ENCODE peak calls at places on chromosomes 4 and X, in ten cellular contexts. One of them, this sample, is unnamed.

GRCh38 chr4:77082886-77083608 is 7.3 kb upstream of the CCNI start:
- DNase-seq in suprapubic skin: no peak
- DNase-seq in transverse colon: no peak
- DNase-seq in SK-N-SH: no peak
- DNase-seq in GM23338: peak; percentile 37
- DNase-seq in spleen: no peak
- DNase-seq in upper lobe of left lung: no peak
- DNase-seq in esophagus muscularis mucosa: no peak
- DNase-seq in GM12878: no peak
- DNase-seq in K562: no peak
- DNase-seq in this sample: no peak

GRCh38 chr4:168705121-168705520 is 208.3 kb downstream of the PALLD start:
- DNase-seq in suprapubic skin: no peak
- DNase-seq in transverse colon: no peak
- DNase-seq in SK-N-SH: no peak
- DNase-seq in GM23338: no peak
- DNase-seq in spleen: no peak
- DNase-seq in upper lobe of left lung: no peak
- DNase-seq in esophagus muscularis mucosa: no peak
- DNase-seq in GM12878: no peak
- DNase-seq in K562: no peak
- DNase-seq in this sample: peak; percentile 72

GRCh38 chrX:7617994-7618393 is 225.0 kb upstream of the VCX start:
- DNase-seq in suprapubic skin: no peak
- DNase-seq in transverse colon: no peak
- DNase-seq in SK-N-SH: no peak
- DNase-seq in GM23338: no peak
- DNase-seq in spleen: no peak
- DNase-seq in upper lobe of left lung: no peak
- DNase-seq in esophagus muscularis mucosa: no peak
- DNase-seq in GM12878: no peak
- DNase-seq in K562: no peak
- DNase-seq in this sample: no peak

GRCh38 chrX:22742174-22742573 is 257.6 kb upstream of the DDX53 start:
- DNase-seq in suprapubic skin: no peak
- DNase-seq in transverse colon: no peak
- DNase-seq in SK-N-SH: no peak
- DNase-seq in GM23338: no peak
- DNase-seq in spleen: no peak
- DNase-seq in upper lobe of left lung: no peak
- DNase-seq in esophagus muscularis mucosa: no peak
- DNase-seq in GM12878: no peak
- DNase-seq in K562: no peak
- DNase-seq in this sample: no peak

GRCh38 chrX:153057281-153057680 is 1.0 kb downstream of the PNMA3 start:
- DNase-seq in suprapubic skin: no peak
- DNase-seq in transverse colon: no peak
- DNase-seq in SK-N-SH: peak; percentile 13
- DNase-seq in GM23338: no peak
- DNase-seq in spleen: no peak
- DNase-seq in upper lobe of left lung: no peak
- DNase-seq in esophagus muscularis mucosa: no peak
- DNase-seq in GM12878: no peak
- DNase-seq in K562: no peak
- DNase-seq in this sample: no peak

GRCh38 chr4:61661960-61662359 is 461.8 kb downstream of the ADGRL3 start:
- DNase-seq in suprapubic skin: no peak
- DNase-seq in transverse colon: no peak
- DNase-seq in SK-N-SH: no peak
- DNase-seq in GM23338: no peak
- DNase-seq in spleen: no peak
- DNase-seq in upper lobe of left lung: no peak
- DNase-seq in esophagus muscularis mucosa: no peak
- DNase-seq in GM12878: no peak
- DNase-seq in K562: no peak
- DNase-seq in this sample: no peak

GRCh38 chrX:68998716-68999115 is 166.5 kb downstream of the PJA1 start:
- DNase-seq in suprapubic skin: no peak
- DNase-seq in transverse colon: peak; percentile 29
- DNase-seq in SK-N-SH: no peak
- DNase-seq in GM23338: peak; percentile 36
- DNase-seq in spleen: no peak
- DNase-seq in upper lobe of left lung: no peak
- DNase-seq in esophagus muscularis mucosa: no peak
- DNase-seq in GM12878: no peak
- DNase-seq in K562: no peak
- DNase-seq in this sample: no peak

GRCh38 chr4:11532138-11532537 is 103.4 kb upstream of the HS3ST1 start:
- DNase-seq in suprapubic skin: no peak
- DNase-seq in transverse colon: no peak
- DNase-seq in SK-N-SH: no peak
- DNase-seq in GM23338: no peak
- DNase-seq in spleen: no peak
- DNase-seq in upper lobe of left lung: no peak
- DNase-seq in esophagus muscularis mucosa: no peak
- DNase-seq in GM12878: no peak
- DNase-seq in K562: no peak
- DNase-seq in this sample: no peak

GRCh38 chr4:54234497-54235205 is 5.6 kb downstream of the PDGFRA start:
- DNase-seq in suprapubic skin: no peak
- DNase-seq in transverse colon: no peak
- DNase-seq in SK-N-SH: peak; percentile 30
- DNase-seq in GM23338: peak; percentile 6
- DNase-seq in spleen: no peak
- DNase-seq in upper lobe of left lung: no peak
- DNase-seq in esophagus muscularis mucosa: no peak
- DNase-seq in GM12878: no peak
- DNase-seq in K562: no peak
- DNase-seq in this sample: no peak

GRCh38 chr4:6925357-6925836 is 15.8 kb downstream of the TBC1D14 start:
- DNase-seq in suprapubic skin: no peak
- DNase-seq in transverse colon: no peak
- DNase-seq in SK-N-SH: no peak
- DNase-seq in GM23338: no peak
- DNase-seq in spleen: no peak
- DNase-seq in upper lobe of left lung: peak; percentile 74
- DNase-seq in esophagus muscularis mucosa: no peak
- DNase-seq in GM12878: no peak
- DNase-seq in K562: peak; percentile 52
- DNase-seq in this sample: no peak

GRCh38 chr4:152591361-152591760 is 55.5 kb upstream of the FBXW7 start:
- DNase-seq in suprapubic skin: peak; percentile 81
- DNase-seq in transverse colon: peak; percentile 63
- DNase-seq in SK-N-SH: no peak
- DNase-seq in GM23338: peak; percentile 90
- DNase-seq in spleen: peak; percentile 79
- DNase-seq in upper lobe of left lung: peak; percentile 42
- DNase-seq in esophagus muscularis mucosa: peak; percentile 92
- DNase-seq in GM12878: no peak
- DNase-seq in K562: no peak
- DNase-seq in this sample: no peak

GRCh38 chrX:130166503-130166777 is 799 bp upstream of the AIFM1 start:
- DNase-seq in suprapubic skin: no peak
- DNase-seq in transverse colon: no peak
- DNase-seq in SK-N-SH: no peak
- DNase-seq in GM23338: no peak
- DNase-seq in spleen: no peak
- DNase-seq in upper lobe of left lung: no peak
- DNase-seq in esophagus muscularis mucosa: no peak
- DNase-seq in GM12878: no peak
- DNase-seq in K562: no peak
- DNase-seq in this sample: no peak

GRCh38 chrX:130167040-130167439 is 1.4 kb upstream of the AIFM1 start:
- DNase-seq in suprapubic skin: no peak
- DNase-seq in transverse colon: no peak
- DNase-seq in SK-N-SH: no peak
- DNase-seq in GM23338: no peak
- DNase-seq in spleen: no peak
- DNase-seq in upper lobe of left lung: no peak
- DNase-seq in esophagus muscularis mucosa: no peak
- DNase-seq in GM12878: no peak
- DNase-seq in K562: no peak
- DNase-seq in this sample: no peak

GRCh38 chrX:130163350-130163851 is 2.2 kb downstream of the AIFM1 start:
- DNase-seq in suprapubic skin: no peak
- DNase-seq in transverse colon: no peak
- DNase-seq in SK-N-SH: no peak
- DNase-seq in GM23338: no peak
- DNase-seq in spleen: no peak
- DNase-seq in upper lobe of left lung: no peak
- DNase-seq in esophagus muscularis mucosa: no peak
- DNase-seq in GM12878: no peak
- DNase-seq in K562: no peak
- DNase-seq in this sample: no peak

GRCh38 chrX:130165181-130165702 is 399 bp downstream of the AIFM1 start:
- DNase-seq in suprapubic skin: no peak
- DNase-seq in transverse colon: no peak
- DNase-seq in SK-N-SH: peak; percentile 36
- DNase-seq in GM23338: no peak
- DNase-seq in spleen: no peak
- DNase-seq in upper lobe of left lung: no peak
- DNase-seq in esophagus muscularis mucosa: no peak
- DNase-seq in GM12878: no peak
- DNase-seq in K562: peak; percentile 24
- DNase-seq in this sample: no peak

GRCh38 chrX:130165703-130166502 is at the start of gene AIFM1:
- DNase-seq in suprapubic skin: peak; percentile 94
- DNase-seq in transverse colon: peak; percentile 92
- DNase-seq in SK-N-SH: peak; percentile 93
- DNase-seq in GM23338: peak; percentile 88
- DNase-seq in spleen: peak; percentile 96
- DNase-seq in upper lobe of left lung: peak; percentile 90
- DNase-seq in esophagus muscularis mucosa: peak; percentile 96
- DNase-seq in GM12878: peak; percentile 91
- DNase-seq in K562: peak; percentile 93
- DNase-seq in this sample: peak; percentile 86
- TF ChIP-seq POLR2AphosphoS5 in suprapubic skin: no peak
- TF ChIP-seq POLR2AphosphoS5 in transverse colon: peak; percentile 76
- TF ChIP-seq POLR2AphosphoS5 in SK-N-SH: peak; percentile 71
- TF ChIP-seq POLR2AphosphoS5 in GM23338: peak; percentile 84
- TF ChIP-seq POLR2AphosphoS5 in spleen: peak; percentile 93
- TF ChIP-seq POLR2AphosphoS5 in upper lobe of left lung: peak; percentile 68
- TF ChIP-seq POLR2AphosphoS5 in esophagus muscularis mucosa: peak; percentile 88
- TF ChIP-seq POLR2AphosphoS5 in GM12878: peak; percentile 86
- TF ChIP-seq POLR2AphosphoS5 in K562: peak; percentile 80
- TF ChIP-seq POLR2AphosphoS5 in this sample: peak; percentile 77

DNA sequence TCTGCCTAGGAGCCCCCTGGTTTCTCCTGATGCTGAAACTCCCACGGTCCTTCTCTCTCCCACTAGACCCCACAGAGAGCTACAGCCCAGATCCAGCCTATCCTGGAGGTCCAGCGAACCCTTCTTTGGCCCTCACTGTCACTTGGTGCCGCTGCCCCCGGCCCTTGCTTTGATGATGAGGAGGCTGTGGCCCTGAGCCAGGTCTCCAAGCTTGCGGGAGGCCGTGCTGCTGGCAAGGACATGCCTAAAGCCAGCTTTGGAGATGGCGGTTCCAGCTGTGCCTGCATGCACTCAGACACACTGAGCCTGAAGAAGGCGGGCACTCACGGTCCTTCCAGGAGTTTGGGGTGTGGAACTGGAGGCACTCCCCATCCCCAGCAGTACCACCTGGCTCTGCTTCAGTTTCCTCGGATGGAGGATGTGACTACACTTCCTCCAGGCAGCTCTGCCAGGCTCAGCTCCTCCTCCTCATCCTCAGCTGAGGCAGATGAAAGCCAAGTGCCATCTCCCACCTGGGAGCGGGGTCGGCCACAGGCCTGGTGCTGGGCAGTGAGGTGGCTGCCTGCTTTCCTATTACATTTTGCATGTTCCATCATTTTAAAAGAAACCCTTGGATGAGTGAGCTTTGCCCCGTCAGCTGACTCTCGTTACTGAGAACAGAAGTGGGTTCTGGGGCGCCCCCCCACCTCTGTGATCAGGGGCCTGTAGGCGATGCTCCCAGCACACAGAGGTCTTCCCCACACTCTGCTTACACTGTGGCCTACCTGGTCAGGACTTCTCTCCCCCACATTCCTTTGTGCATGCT is 9.0 kb downstream of the TNIP2 start:
- DNase-seq in suprapubic skin: no peak
- DNase-seq in transverse colon: no peak
- DNase-seq in SK-N-SH: no peak
- DNase-seq in GM23338: no peak
- DNase-seq in spleen: peak; percentile 77
- DNase-seq in upper lobe of left lung: no peak
- DNase-seq in esophagus muscularis mucosa: no peak
- DNase-seq in GM12878: no peak
- DNase-seq in K562: no peak
- DNase-seq in this sample: no peak
- H3K4me3 ChIP-seq in suprapubic skin: no peak overlapping the region
- H3K4me3 ChIP-seq in transverse colon: no peak overlapping the region
- H3K4me3 ChIP-seq in SK-N-SH: no peak overlapping the region
- H3K4me3 ChIP-seq in GM23338: no peak overlapping the region
- H3K4me3 ChIP-seq in spleen: no peak overlapping the region
- H3K4me3 ChIP-seq in upper lobe of left lung: no peak overlapping the region
- H3K4me3 ChIP-seq in esophagus muscularis mucosa: no peak overlapping the region
- H3K4me3 ChIP-seq in GM12878: peak overlapping the region; percentile 22
- H3K4me3 ChIP-seq in K562: no peak overlapping the region
- H3K4me3 ChIP-seq in this sample: no peak overlapping the region

DNA sequence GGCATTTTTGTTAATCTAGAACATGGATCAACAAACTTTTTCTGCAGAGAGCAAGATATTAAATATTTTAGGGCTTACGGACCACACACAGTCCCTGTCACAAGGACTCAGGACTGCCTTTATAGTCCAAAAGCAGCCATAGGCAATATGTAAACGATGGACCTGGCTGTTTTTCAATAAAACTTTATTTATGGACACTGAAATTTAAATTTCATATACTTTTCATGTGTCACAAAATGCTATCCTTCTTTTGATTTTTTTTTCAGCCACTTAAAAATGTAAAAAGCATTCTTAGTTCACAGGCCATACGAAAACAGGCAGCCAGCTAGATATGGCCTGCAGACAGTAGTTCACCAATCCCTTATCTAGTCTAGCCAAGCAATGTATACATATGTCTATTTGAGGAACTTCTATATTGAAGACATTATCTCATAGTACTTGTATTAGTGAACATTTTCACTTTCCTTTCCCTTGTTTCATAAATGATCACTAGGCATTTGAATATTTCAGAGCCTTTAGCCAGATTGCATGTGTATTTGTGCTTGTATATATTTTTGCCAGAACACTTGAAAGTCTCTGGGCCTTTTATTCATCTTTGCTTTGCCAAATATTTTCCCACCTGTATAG is 350.9 kb downstream of the RPA4 start:
- DNase-seq in suprapubic skin: no peak
- DNase-seq in transverse colon: no peak
- DNase-seq in SK-N-SH: no peak
- DNase-seq in GM23338: no peak
- DNase-seq in spleen: no peak
- DNase-seq in upper lobe of left lung: no peak
- DNase-seq in esophagus muscularis mucosa: no peak
- DNase-seq in GM12878: peak; percentile 27
- DNase-seq in K562: no peak
- DNase-seq in this sample: no peak
- TF ChIP-seq POLR2AphosphoS5 in suprapubic skin: no peak
- TF ChIP-seq POLR2AphosphoS5 in transverse colon: no peak
- TF ChIP-seq POLR2AphosphoS5 in SK-N-SH: no peak
- TF ChIP-seq POLR2AphosphoS5 in GM23338: no peak
- TF ChIP-seq POLR2AphosphoS5 in spleen: no peak
- TF ChIP-seq POLR2AphosphoS5 in upper lobe of left lung: no peak
- TF ChIP-seq POLR2AphosphoS5 in esophagus muscularis mucosa: no peak
- TF ChIP-seq POLR2AphosphoS5 in GM12878: no peak
- TF ChIP-seq POLR2AphosphoS5 in K562: no peak
- TF ChIP-seq POLR2AphosphoS5 in this sample: no peak

GRCh38 chr4:1309261-1310010 is 19.7 kb downstream of the MAEA start:
- DNase-seq in suprapubic skin: peak; percentile 93
- DNase-seq in transverse colon: peak; percentile 79
- DNase-seq in SK-N-SH: peak; percentile 99
- DNase-seq in GM23338: peak; percentile 98
- DNase-seq in spleen: peak; percentile 93
- DNase-seq in upper lobe of left lung: peak; percentile 94
- DNase-seq in esophagus muscularis mucosa: peak; percentile 98
- DNase-seq in GM12878: peak; percentile 28
- DNase-seq in K562: peak; percentile 89
- DNase-seq in this sample: no peak
- H3K4me3 ChIP-seq in suprapubic skin: peak overlapping the region; percentile 44
- H3K4me3 ChIP-seq in transverse colon: peak overlapping the region; percentile 2
- H3K4me3 ChIP-seq in SK-N-SH: peak overlapping the region; percentile 48
- H3K4me3 ChIP-seq in GM23338: peak overlapping the region; percentile 49
- H3K4me3 ChIP-seq in spleen: peak overlapping the region; percentile 25
- H3K4me3 ChIP-seq in upper lobe of left lung: peak overlapping the region; percentile 16
- H3K4me3 ChIP-seq in esophagus muscularis mucosa: peak overlapping the region; percentile 57
- H3K4me3 ChIP-seq in GM12878: peak overlapping the region; percentile 58
- H3K4me3 ChIP-seq in K562: no peak overlapping the region
- H3K4me3 ChIP-seq in this sample: no peak overlapping the region